ENCODE peak calls at places on chromosomes 12 and 14, in seven cellular contexts. J, Z, L, C, Y, P and V are unnamed samples.

GRCh38 chr12:131209082-131210070 is 255.7 kb downstream of the ADGRD1 start:
- DNase-seq in P (no peak), J (no peak), C (no peak), Z (peak; percentile 44), Y (no peak), L (no peak), V (no peak)

GRCh38 chr14:96167224-96168148 is 37.2 kb upstream of the BDKRB2 start:
- DNase-seq in J (no peak), Y (no peak), Z (peak; percentile 51), L (no peak), P (no peak), C (no peak), V (peak; percentile 24)

GRCh38 chr14:65255583-65256443 is 153.5 kb upstream of the MAX start:
- DNase-seq in C (peak; percentile 86), P (no peak), J (no peak), L (no peak), Y (peak; percentile 63), Z (no peak), V (no peak)

GRCh38 chr12:131911251-131911650 is 16.8 kb downstream of the ULK1 start:
- DNase-seq in Z (peak; percentile 62), Y (no peak), P (no peak), J (no peak), C (no peak), L (no peak), V (no peak)

GRCh38 chr14:65287264-65288131 is 125.0 kb upstream of the FUT8 start:
- DNase-seq in Y (no peak), J (no peak), P (no peak), C (no peak), Z (no peak), L (no peak), V (no peak)

GRCh38 chr14:105123266-105123665 is 45.3 kb downstream of the JAG2 start:
- DNase-seq in C (no peak), Y (no peak), Z (no peak), J (no peak), P (no peak), L (no peak), V (no peak)

GRCh38 chr14:64542839-64543207 is 2.3 kb downstream of the HSPA2 start:
- DNase-seq in C (no peak), P (no peak), J (no peak), Y (no peak), Z (no peak), L (no peak), V (no peak)

GRCh38 chr14:70188292-70188607 is 501 bp downstream of the SLC8A3 start:
- DNase-seq in L (no peak), Z (no peak), J (no peak), C (no peak), P (no peak), Y (peak; percentile 59), V (no peak)

GRCh38 chr14:91903070-91903469 is 35.7 kb upstream of the TC2N start:
- DNase-seq in J (no peak), Y (no peak), P (no peak), Z (no peak), L (no peak), C (no peak), V (no peak)

GRCh38 chr12:38892090-38892786 is 13.2 kb downstream of the CPNE8 start:
- DNase-seq in J (no peak), L (no peak), Y (no peak), Z (no peak), P (no peak), C (peak; percentile 33), V (no peak)

GRCh38 chr12:74334770-74335169 is 202.9 kb upstream of the ATXN7L3B start:
- DNase-seq in P (no peak), C (no peak), L (no peak), Z (no peak), Y (no peak), J (no peak), V (no peak)

GRCh38 chr12:47896633-47897032 is 8.2 kb downstream of the VDR start:
- DNase-seq in J (no peak), L (peak; percentile 37), Y (no peak), Z (peak; percentile 20), C (no peak), P (no peak), V (no peak)

GRCh38 chr12:57135939-57136338 is 7.7 kb downstream of the LRP1 start:
- DNase-seq in P (peak; percentile 80), J (no peak), Y (peak; percentile 65), C (no peak), Z (peak; percentile 90), L (no peak), V (no peak)

GRCh38 chr14:58717211-58717610 is 79.4 kb downstream of the DACT1 start:
- DNase-seq in C (no peak), Z (no peak), L (no peak), J (no peak), Y (peak; percentile 32), P (no peak), V (no peak)

GRCh38 chr12:28563286-28563685 is 373.0 kb downstream of the CCDC91 start:
- DNase-seq in C (no peak), Z (no peak), J (no peak), P (no peak), L (no peak), Y (no peak), V (no peak)

GRCh38 chr14:95452176-95452889 is 64.1 kb downstream of the SYNE3 start:
- DNase-seq in L (no peak), P (no peak), Z (no peak), C (no peak), Y (peak; percentile 35), J (no peak), V (no peak)

GRCh38 chr14:88825503-88825902 is 1.1 kb downstream of the TTC8 start:
- DNase-seq in P (no peak), J (no peak), L (no peak), Z (no peak), Y (no peak), C (no peak), V (no peak)

GRCh38 chr14:103879570-103880333 is 32.4 kb upstream of the PPP1R13B start:
- DNase-seq in P (peak; percentile 55), J (no peak), L (peak; percentile 53), C (peak; percentile 91), Z (no peak), Y (no peak), V (no peak)

GRCh38 chr14:53412819-53413664 is 259.9 kb upstream of the DDHD1 start:
- DNase-seq in Z (no peak), J (no peak), P (no peak), Y (peak; percentile 49), C (no peak), L (no peak), V (no peak)

GRCh38 chr12:50276912-50277671 is 6.2 kb downstream of the LIMA1 start:
- DNase-seq in C (no peak), Z (no peak), P (no peak), Y (no peak), J (no peak), L (no peak), V (no peak)

GRCh38 chr12:50276068-50276467 is 7.3 kb downstream of the LIMA1 start:
- DNase-seq in C (no peak), Z (no peak), P (no peak), Y (no peak), J (no peak), L (no peak), V (no peak)

GRCh38 chr12:50275545-50275944 is 7.8 kb downstream of the LIMA1 start:
- DNase-seq in P (no peak), C (peak; percentile 59), J (no peak), Z (no peak), Y (no peak), L (no peak), V (no peak)

GRCh38 chr12:50268482-50268881 is 14.8 kb downstream of the LIMA1 start:
- DNase-seq in P (no peak), J (no peak), C (no peak), L (no peak), Y (no peak), Z (no peak), V (no peak)

GRCh38 chr12:50271724-50272247 is 11.5 kb downstream of the LIMA1 start:
- DNase-seq in Y (no peak), C (no peak), P (no peak), L (no peak), J (no peak), Z (no peak), V (no peak)
- H3K4me3 ChIP-seq in Y (no peak overlapping the region), C (peak overlapping the region; percentile 21), P (peak overlapping the region; percentile 24), L (no peak overlapping the region), J (no peak overlapping the region), Z (no peak overlapping the region), V (no peak overlapping the region)

GRCh38 chr12:2168808-2169207 is 116.0 kb downstream of the CACNA1C start:
- DNase-seq in Y (no peak), J (no peak), L (peak; percentile 18), P (no peak), C (no peak), Z (peak; percentile 54), V (no peak)

GRCh38 chr12:2169964-2170363 is 117.2 kb downstream of the CACNA1C start:
- DNase-seq in L (no peak), C (no peak), Y (no peak), P (no peak), J (no peak), Z (peak; percentile 40), V (peak; percentile 29)

GRCh38 chr12:2169489-2169888 is 116.7 kb downstream of the CACNA1C start:
- DNase-seq in C (no peak), Y (no peak), Z (peak; percentile 46), L (no peak), J (no peak), P (no peak), V (no peak)

GRCh38 chr12:2172040-2172439 is 119.3 kb downstream of the CACNA1C start:
- DNase-seq in Z (no peak), L (no peak), J (no peak), C (no peak), P (no peak), Y (peak; percentile 72), V (no peak)

DNA sequence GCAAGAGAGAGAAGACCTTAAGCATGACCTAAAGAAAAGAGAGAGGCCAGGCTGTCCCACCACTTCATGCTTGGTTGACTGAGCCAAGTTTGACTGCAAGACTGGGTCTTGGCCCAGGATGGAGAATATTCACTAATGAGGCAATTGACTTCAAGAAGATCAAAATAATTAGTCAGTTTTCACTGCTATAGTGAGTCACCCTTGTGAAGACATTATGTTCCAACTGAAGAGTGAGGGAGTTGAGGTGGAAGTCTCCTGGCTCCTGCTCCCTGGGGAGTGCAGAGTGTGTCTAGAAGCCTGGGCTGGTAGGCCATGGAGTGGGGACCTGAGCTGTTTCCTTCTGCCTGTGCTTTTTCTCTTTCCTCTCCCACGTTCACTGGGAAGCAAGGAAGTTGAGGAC is 117.6 kb downstream of the CACNA1C start:
- DNase-seq in P (peak; percentile 30), Z (peak; percentile 69), L (no peak), J (no peak), C (no peak), Y (no peak), V (peak; percentile 33)
- TF ChIP-seq CTCF in P (no peak), Z (no peak), L (no peak), J (no peak), C (no peak), Y (no peak), V (no peak)

GRCh38 chr12:92930421-92930820 is 1.3 kb upstream of the EEA1 start:
- DNase-seq in Y (no peak), L (no peak), J (no peak), P (no peak), C (no peak), Z (no peak), V (no peak)
- H3K4me3 ChIP-seq in Y (no peak overlapping the region), L (no peak overlapping the region), J (no peak overlapping the region), P (peak overlapping the region; percentile 54), C (peak overlapping the region; percentile 77), Z (peak overlapping the region; percentile 99), V (peak overlapping the region; percentile 74)

DNA sequence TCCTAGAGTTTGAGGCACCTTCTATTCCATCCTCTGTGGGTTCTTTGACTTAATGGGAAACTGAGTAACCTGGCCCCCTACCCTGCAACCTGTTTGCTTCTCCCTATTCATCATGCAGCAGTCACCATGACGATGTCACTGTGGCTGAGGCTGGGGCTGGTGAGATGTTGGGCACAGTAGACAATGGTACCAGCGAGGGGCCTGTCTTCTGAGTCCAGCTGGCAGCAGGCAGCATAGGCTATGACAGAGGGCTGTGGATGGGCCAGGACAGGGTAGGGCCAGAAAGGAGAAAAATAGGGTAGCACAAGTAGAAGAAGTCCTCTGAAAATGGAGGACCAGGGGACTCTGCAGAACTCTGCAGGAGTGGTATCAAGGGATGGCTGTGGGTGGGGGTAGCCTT is 2.0 kb downstream of the CIROP start:
- DNase-seq in Z (peak; percentile 45), P (no peak), C (no peak), Y (no peak), L (no peak), J (no peak), V (no peak)
- TF ChIP-seq CTCF in Z (no peak), P (no peak), C (no peak), Y (no peak), L (no peak), J (no peak), V (no peak)